ENCODE peak calls at places on chromosomes 13 and 19, in nine cellular contexts. One of them, this sample, is unnamed. For H3K27me3, the result is how much of the 10 kb centered on the place peaks cover.

GRCh38 chr13:93118081-93118615 is 108.5 kb upstream of the GPC6 start:
- DNase-seq in cardiac muscle cell: no peak
- DNase-seq in HL-60: no peak
- DNase-seq in tibial nerve: no peak
- DNase-seq in colonic mucosa: no peak
- DNase-seq in ovary: no peak
- DNase-seq in aorta: no peak
- DNase-seq in GM23338: no peak
- DNase-seq in HCT116: no peak
- DNase-seq in this sample: no peak

GRCh38 chr13:47148543-47148942 is 251.7 kb upstream of the HTR2A start:
- DNase-seq in cardiac muscle cell: no peak
- DNase-seq in HL-60: no peak
- DNase-seq in tibial nerve: no peak
- DNase-seq in colonic mucosa: no peak
- DNase-seq in ovary: no peak
- DNase-seq in aorta: no peak
- DNase-seq in GM23338: no peak
- DNase-seq in HCT116: no peak
- DNase-seq in this sample: no peak

GRCh38 chr13:107585466-107585865 is 629.9 kb downstream of the LIG4 start:
- DNase-seq in cardiac muscle cell: no peak
- DNase-seq in HL-60: no peak
- DNase-seq in tibial nerve: no peak
- DNase-seq in colonic mucosa: no peak
- DNase-seq in ovary: no peak
- DNase-seq in aorta: no peak
- DNase-seq in GM23338: no peak
- DNase-seq in HCT116: no peak
- DNase-seq in this sample: no peak

GRCh38 chr13:40756042-40756441 is 14.9 kb downstream of the MRPS31 start:
- DNase-seq in cardiac muscle cell: no peak
- DNase-seq in HL-60: no peak
- DNase-seq in tibial nerve: no peak
- DNase-seq in colonic mucosa: no peak
- DNase-seq in ovary: no peak
- DNase-seq in aorta: no peak
- DNase-seq in GM23338: no peak
- DNase-seq in HCT116: no peak
- DNase-seq in this sample: no peak

GRCh38 chr19:39631178-39631577 is 24.5 kb upstream of the LGALS16 start:
- DNase-seq in cardiac muscle cell: no peak
- DNase-seq in HL-60: no peak
- DNase-seq in tibial nerve: no peak
- DNase-seq in colonic mucosa: no peak
- DNase-seq in ovary: no peak
- DNase-seq in aorta: no peak
- DNase-seq in GM23338: peak
- DNase-seq in HCT116: no peak
- DNase-seq in this sample: no peak

GRCh38 chr19:46134527-46134926 is 10.0 kb upstream of the IGFL3 start:
- DNase-seq in cardiac muscle cell: no peak
- DNase-seq in HL-60: no peak
- DNase-seq in tibial nerve: no peak
- DNase-seq in colonic mucosa: no peak
- DNase-seq in ovary: no peak
- DNase-seq in aorta: no peak
- DNase-seq in GM23338: no peak
- DNase-seq in HCT116: no peak
- DNase-seq in this sample: no peak

GRCh38 chr13:98549006-98549727 is 27.7 kb downstream of the STK24 start:
- DNase-seq in cardiac muscle cell: no peak
- DNase-seq in HL-60: peak
- DNase-seq in tibial nerve: no peak
- DNase-seq in colonic mucosa: no peak
- DNase-seq in ovary: no peak
- DNase-seq in aorta: no peak
- DNase-seq in GM23338: no peak
- DNase-seq in HCT116: no peak
- DNase-seq in this sample: no peak

GRCh38 chr19:1465191-1466016 is 13.6 kb downstream of the C19orf25 start:
- DNase-seq in cardiac muscle cell: peak
- DNase-seq in HL-60: no peak
- DNase-seq in tibial nerve: no peak
- DNase-seq in colonic mucosa: peak
- DNase-seq in ovary: no peak
- DNase-seq in aorta: no peak
- DNase-seq in GM23338: peak
- DNase-seq in HCT116: no peak
- DNase-seq in this sample: no peak

GRCh38 chr19:40623403-40624239 is 22.5 kb downstream of the LTBP4 start:
- DNase-seq in cardiac muscle cell: peak
- DNase-seq in HL-60: no peak
- DNase-seq in tibial nerve: no peak
- DNase-seq in colonic mucosa: peak
- DNase-seq in ovary: no peak
- DNase-seq in aorta: no peak
- DNase-seq in GM23338: peak
- DNase-seq in HCT116: peak
- DNase-seq in this sample: no peak

GRCh38 chr13:52852444-52852843 is 4.0 kb upstream of the PCDH8 start:
- DNase-seq in cardiac muscle cell: no peak
- DNase-seq in HL-60: no peak
- DNase-seq in tibial nerve: no peak
- DNase-seq in colonic mucosa: no peak
- DNase-seq in ovary: no peak
- DNase-seq in aorta: no peak
- DNase-seq in GM23338: no peak
- DNase-seq in HCT116: no peak
- DNase-seq in this sample: no peak

GRCh38 chr13:52849727-52850395 is 1.4 kb upstream of the PCDH8 start:
- DNase-seq in cardiac muscle cell: no peak
- DNase-seq in HL-60: no peak
- DNase-seq in tibial nerve: no peak
- DNase-seq in colonic mucosa: no peak
- DNase-seq in ovary: no peak
- DNase-seq in aorta: no peak
- DNase-seq in GM23338: peak
- DNase-seq in HCT116: no peak
- DNase-seq in this sample: no peak

GRCh38 chr13:52851153-52851962 is 2.9 kb upstream of the PCDH8 start:
- DNase-seq in cardiac muscle cell: peak
- DNase-seq in HL-60: peak
- DNase-seq in tibial nerve: peak
- DNase-seq in colonic mucosa: peak
- DNase-seq in ovary: no peak
- DNase-seq in aorta: peak
- DNase-seq in GM23338: peak
- DNase-seq in HCT116: no peak
- DNase-seq in this sample: no peak

GRCh38 chr13:52848455-52849190 is at the start of gene PCDH8:
- DNase-seq in cardiac muscle cell: peak
- DNase-seq in HL-60: no peak
- DNase-seq in tibial nerve: peak
- DNase-seq in colonic mucosa: no peak
- DNase-seq in ovary: no peak
- DNase-seq in aorta: peak
- DNase-seq in GM23338: peak
- DNase-seq in HCT116: no peak
- DNase-seq in this sample: no peak

DNA sequence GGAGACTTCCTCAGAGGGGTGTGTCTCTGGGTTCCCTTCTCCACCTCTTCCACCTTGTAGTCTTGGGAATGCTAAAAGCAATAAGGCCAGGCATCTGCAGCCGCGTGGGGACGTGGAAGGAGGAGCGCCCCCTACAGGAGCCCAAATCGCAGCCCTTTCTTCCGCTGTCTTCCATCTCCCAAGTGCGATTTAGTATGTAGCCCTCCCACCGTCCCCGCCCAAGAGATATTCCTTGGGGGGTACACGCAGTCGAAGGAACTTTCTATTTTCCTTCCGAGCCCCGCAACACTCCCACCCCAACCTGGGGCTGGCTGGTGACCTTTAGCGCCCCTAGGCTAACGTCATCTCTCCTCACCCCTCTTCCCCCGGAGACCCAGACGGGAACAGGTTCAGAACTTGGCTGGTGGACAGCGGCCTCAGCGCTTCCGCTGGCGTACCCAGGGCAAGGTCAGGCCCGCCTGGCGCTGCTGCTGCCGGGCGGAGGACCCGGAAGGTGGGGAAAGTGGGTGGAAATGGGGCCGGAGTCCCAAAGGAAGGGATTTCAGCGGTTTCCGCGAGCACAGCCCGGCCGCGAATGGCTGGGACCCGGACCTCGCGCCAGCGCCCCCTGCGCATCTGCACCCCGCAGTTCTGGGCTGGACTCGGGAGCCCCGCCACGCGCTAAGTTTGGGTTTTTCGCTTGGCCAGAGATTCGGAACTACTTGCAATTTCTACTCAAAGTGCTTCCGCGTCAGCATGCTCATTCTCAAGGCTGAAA is 2.1 kb upstream of the PCDH8 start:
- DNase-seq in cardiac muscle cell: peak
- DNase-seq in HL-60: peak
- DNase-seq in tibial nerve: peak
- DNase-seq in colonic mucosa: peak
- DNase-seq in ovary: peak
- DNase-seq in aorta: peak
- DNase-seq in GM23338: peak
- DNase-seq in HCT116: no peak
- DNase-seq in this sample: no peak
- H3K27me3 ChIP-seq in cardiac muscle cell: under half
- H3K27me3 ChIP-seq in HL-60: under half
- H3K27me3 ChIP-seq in tibial nerve: under half
- H3K27me3 ChIP-seq in colonic mucosa: under half
- H3K27me3 ChIP-seq in ovary: under half
- H3K27me3 ChIP-seq in aorta: under half
- H3K27me3 ChIP-seq in GM23338: half or more
- H3K27me3 ChIP-seq in HCT116: under half
- H3K27me3 ChIP-seq in this sample: under half

GRCh38 chr19:8662263-8662662 is 31.8 kb downstream of the NFILZ start:
- DNase-seq in cardiac muscle cell: no peak
- DNase-seq in HL-60: no peak
- DNase-seq in tibial nerve: no peak
- DNase-seq in colonic mucosa: no peak
- DNase-seq in ovary: no peak
- DNase-seq in aorta: peak
- DNase-seq in GM23338: no peak
- DNase-seq in HCT116: no peak
- DNase-seq in this sample: no peak
- H3K27me3 ChIP-seq in cardiac muscle cell: under half
- H3K27me3 ChIP-seq in HL-60: under half
- H3K27me3 ChIP-seq in tibial nerve: under half
- H3K27me3 ChIP-seq in colonic mucosa: under half
- H3K27me3 ChIP-seq in ovary: under half
- H3K27me3 ChIP-seq in aorta: under half
- H3K27me3 ChIP-seq in GM23338: under half
- H3K27me3 ChIP-seq in HCT116: under half
- H3K27me3 ChIP-seq in this sample: under half

GRCh38 chr19:47467914-47468313 is 3.8 kb downstream of the SLC8A2 start:
- DNase-seq in cardiac muscle cell: no peak
- DNase-seq in HL-60: no peak
- DNase-seq in tibial nerve: no peak
- DNase-seq in colonic mucosa: no peak
- DNase-seq in ovary: no peak
- DNase-seq in aorta: no peak
- DNase-seq in GM23338: peak
- DNase-seq in HCT116: no peak
- DNase-seq in this sample: no peak

GRCh38 chr19:47461876-47462275 is 9.8 kb downstream of the SLC8A2 start:
- DNase-seq in cardiac muscle cell: no peak
- DNase-seq in HL-60: no peak
- DNase-seq in tibial nerve: no peak
- DNase-seq in colonic mucosa: no peak
- DNase-seq in ovary: no peak
- DNase-seq in aorta: no peak
- DNase-seq in GM23338: no peak
- DNase-seq in HCT116: no peak
- DNase-seq in this sample: no peak

GRCh38 chr19:47465957-47466356 is 5.7 kb downstream of the SLC8A2 start:
- DNase-seq in cardiac muscle cell: no peak
- DNase-seq in HL-60: no peak
- DNase-seq in tibial nerve: no peak
- DNase-seq in colonic mucosa: no peak
- DNase-seq in ovary: no peak
- DNase-seq in aorta: no peak
- DNase-seq in GM23338: no peak
- DNase-seq in HCT116: no peak
- DNase-seq in this sample: no peak

GRCh38 chr19:47469419-47469700 is 2.3 kb downstream of the SLC8A2 start:
- DNase-seq in cardiac muscle cell: no peak
- DNase-seq in HL-60: no peak
- DNase-seq in tibial nerve: no peak
- DNase-seq in colonic mucosa: no peak
- DNase-seq in ovary: no peak
- DNase-seq in aorta: no peak
- DNase-seq in GM23338: no peak
- DNase-seq in HCT116: no peak
- DNase-seq in this sample: no peak

DNA sequence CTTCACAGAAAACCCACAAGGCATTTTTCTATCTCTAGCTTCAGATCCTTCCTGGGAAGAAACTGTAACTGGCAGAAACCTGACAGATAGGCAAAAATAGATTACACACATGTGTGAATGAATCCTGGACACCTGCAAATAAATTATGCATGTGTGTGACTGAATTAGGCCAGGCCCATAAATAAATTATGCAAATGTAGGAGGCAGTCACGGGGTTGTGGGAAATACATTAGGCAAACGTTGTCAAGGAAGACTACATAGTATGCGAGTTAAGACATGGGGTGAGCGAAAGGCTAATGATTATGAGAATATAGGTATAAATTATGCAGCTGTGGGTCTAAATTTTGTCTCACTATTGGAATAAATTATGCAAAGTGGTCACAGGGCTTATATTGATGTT is 7.1 kb downstream of the SLC8A2 start:
- DNase-seq in cardiac muscle cell: no peak
- DNase-seq in HL-60: no peak
- DNase-seq in tibial nerve: no peak
- DNase-seq in colonic mucosa: no peak
- DNase-seq in ovary: no peak
- DNase-seq in aorta: no peak
- DNase-seq in GM23338: no peak
- DNase-seq in HCT116: no peak
- DNase-seq in this sample: no peak
- H3K27me3 ChIP-seq in cardiac muscle cell: under half
- H3K27me3 ChIP-seq in HL-60: under half
- H3K27me3 ChIP-seq in tibial nerve: half or more
- H3K27me3 ChIP-seq in colonic mucosa: under half
- H3K27me3 ChIP-seq in ovary: under half
- H3K27me3 ChIP-seq in aorta: under half
- H3K27me3 ChIP-seq in GM23338: under half
- H3K27me3 ChIP-seq in HCT116: under half
- H3K27me3 ChIP-seq in this sample: under half

DNA sequence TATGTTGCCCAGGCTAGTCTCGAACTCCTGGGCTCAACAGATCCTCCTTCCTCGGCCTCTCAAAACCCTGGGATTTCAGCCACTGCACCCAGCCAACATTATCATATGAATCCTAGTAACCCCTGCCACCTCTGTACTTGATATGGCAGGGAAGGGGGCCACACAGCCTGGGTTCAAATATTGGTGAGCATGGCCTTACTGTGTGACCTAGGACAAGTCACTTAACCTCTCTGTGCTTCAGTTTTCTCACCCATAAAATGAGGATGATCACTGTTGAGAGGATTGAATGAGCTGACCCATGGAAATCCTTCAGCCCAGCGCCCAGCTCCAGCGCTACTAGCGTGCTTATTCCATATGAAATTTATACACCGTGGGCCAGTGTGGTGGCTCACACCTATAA is 3.6 kb upstream of the COMP start:
- DNase-seq in cardiac muscle cell: no peak
- DNase-seq in HL-60: no peak
- DNase-seq in tibial nerve: no peak
- DNase-seq in colonic mucosa: no peak
- DNase-seq in ovary: no peak
- DNase-seq in aorta: no peak
- DNase-seq in GM23338: no peak
- DNase-seq in HCT116: no peak
- DNase-seq in this sample: no peak
- H3K27me3 ChIP-seq in cardiac muscle cell: half or more
- H3K27me3 ChIP-seq in HL-60: half or more
- H3K27me3 ChIP-seq in tibial nerve: half or more
- H3K27me3 ChIP-seq in colonic mucosa: under half
- H3K27me3 ChIP-seq in ovary: under half
- H3K27me3 ChIP-seq in aorta: under half
- H3K27me3 ChIP-seq in GM23338: half or more
- H3K27me3 ChIP-seq in HCT116: under half
- H3K27me3 ChIP-seq in this sample: under half